ENCODE peak calls at places on chromosomes 2 and 18, in four cellular contexts. Z is activated effector memory CD4-positive, alpha-beta T cell treated with anti-CD3 and anti-CD28 coated beads, Interleukin-2, amount 50 U/mL, for 16 hours; P is A172; F is NCI-H2081. E is an unnamed sample.

GRCh38 chr2:189854152-189854551 is 69.9 kb downstream of the PMS1 start:
- DNase-seq in Z (no peak), P (no peak), F (no peak), E (no peak)

GRCh38 chr2:237165405-237166276 is 80.0 kb downstream of the COPS8 start:
- DNase-seq in F (no peak), Z (no peak), P (peak; percentile 22), E (no peak)

GRCh38 chr2:29139152-29139551 is 23.9 kb downstream of the CLIP4 start:
- DNase-seq in Z (no peak), P (no peak), F (no peak), E (no peak)

GRCh38 chr2:164599954-164600589 is 21.2 kb downstream of the GRB14 start:
- DNase-seq in F (peak; percentile 84), Z (no peak), P (peak; percentile 73), E (peak; percentile 38)

GRCh38 chr18:69757733-69758132 is 189.9 kb downstream of the CD226 start:
- DNase-seq in F (peak; percentile 96), P (peak; percentile 2), Z (no peak), E (no peak)

GRCh38 chr2:233349005-233349998 is 5.0 kb upstream of the DGKD start:
- DNase-seq in F (peak; percentile 40), P (peak; percentile 71), Z (no peak), E (no peak)

GRCh38 chr2:179031731-179032408 is 18.1 kb downstream of the CCDC141 start:
- DNase-seq in Z (peak; percentile 62), F (no peak), P (no peak), E (peak; percentile 8)

GRCh38 chr2:56331810-56332209 is 148.0 kb downstream of the CCDC85A start:
- DNase-seq in F (no peak), P (no peak), Z (no peak), E (no peak)

GRCh38 chr2:73175663-73176204 is 26.6 kb upstream of the NOTO start:
- DNase-seq in P (no peak), Z (peak; percentile 89), F (peak; percentile 81), E (peak; percentile 57)

GRCh38 chr18:48827321-48828200 is 123.2 kb downstream of the SMAD7 start:
- DNase-seq in F (peak; percentile 64), Z (no peak), P (no peak), E (no peak)

E was measured in NCI-H226.